ENCODE peak calls at places on chromosome 9, in seven cellular contexts. One of them, this sample, is unnamed.

GRCh38 chr9:133556354-133556753 is 21.9 kb downstream of the ADAMTSL2 start:
- DNase-seq in WTC11: no peak
- DNase-seq in stomach: no peak
- DNase-seq in ecto neural progenitor cell: no peak
- DNase-seq in HCT116: no peak
- DNase-seq in NCI-H345: no peak
- DNase-seq in naive thymus-derived CD4-positive, alpha-beta T cell: no peak
- DNase-seq in this sample: no peak

GRCh38 chr9:85740821-85741111 is 988 bp downstream of the AGTPBP1 start:
- DNase-seq in WTC11: no peak
- DNase-seq in stomach: no peak
- DNase-seq in ecto neural progenitor cell: no peak
- DNase-seq in HCT116: no peak
- DNase-seq in NCI-H345: no peak
- DNase-seq in naive thymus-derived CD4-positive, alpha-beta T cell: no peak
- DNase-seq in this sample: no peak

GRCh38 chr9:95087659-95088242 is 229.8 kb downstream of the FANCC start:
- DNase-seq in WTC11: no peak
- DNase-seq in stomach: peak
- DNase-seq in ecto neural progenitor cell: no peak
- DNase-seq in HCT116: no peak
- DNase-seq in NCI-H345: peak
- DNase-seq in naive thymus-derived CD4-positive, alpha-beta T cell: no peak
- DNase-seq in this sample: peak

GRCh38 chr9:34991833-34992375 is 2.4 kb downstream of the DNAJB5 start:
- DNase-seq in WTC11: peak
- DNase-seq in stomach: no peak
- DNase-seq in ecto neural progenitor cell: no peak
- DNase-seq in HCT116: peak
- DNase-seq in NCI-H345: peak
- DNase-seq in naive thymus-derived CD4-positive, alpha-beta T cell: no peak
- DNase-seq in this sample: peak

GRCh38 chr9:2859776-2860379 is 16.0 kb upstream of the PUM3 start:
- DNase-seq in WTC11: peak
- DNase-seq in stomach: peak
- DNase-seq in ecto neural progenitor cell: peak
- DNase-seq in HCT116: peak
- DNase-seq in NCI-H345: peak
- DNase-seq in naive thymus-derived CD4-positive, alpha-beta T cell: no peak
- DNase-seq in this sample: peak

GRCh38 chr9:86885232-86885631 is 62.1 kb downstream of the GAS1 start:
- DNase-seq in WTC11: peak
- DNase-seq in stomach: no peak
- DNase-seq in ecto neural progenitor cell: no peak
- DNase-seq in HCT116: no peak
- DNase-seq in NCI-H345: no peak
- DNase-seq in naive thymus-derived CD4-positive, alpha-beta T cell: no peak
- DNase-seq in this sample: no peak

GRCh38 chr9:16262467-16263261 is 607.8 kb downstream of the BNC2 start:
- DNase-seq in WTC11: no peak
- DNase-seq in stomach: no peak
- DNase-seq in ecto neural progenitor cell: no peak
- DNase-seq in HCT116: no peak
- DNase-seq in NCI-H345: peak
- DNase-seq in naive thymus-derived CD4-positive, alpha-beta T cell: no peak
- DNase-seq in this sample: peak

GRCh38 chr9:2093920-2094597 is 78.9 kb downstream of the SMARCA2 start:
- DNase-seq in WTC11: no peak
- DNase-seq in stomach: no peak
- DNase-seq in ecto neural progenitor cell: no peak
- DNase-seq in HCT116: no peak
- DNase-seq in NCI-H345: no peak
- DNase-seq in naive thymus-derived CD4-positive, alpha-beta T cell: no peak
- DNase-seq in this sample: peak

GRCh38 chr9:98186236-98186635 is 6.2 kb downstream of the CORO2A start:
- DNase-seq in WTC11: no peak
- DNase-seq in stomach: no peak
- DNase-seq in ecto neural progenitor cell: no peak
- DNase-seq in HCT116: no peak
- DNase-seq in NCI-H345: no peak
- DNase-seq in naive thymus-derived CD4-positive, alpha-beta T cell: no peak
- DNase-seq in this sample: no peak

GRCh38 chr9:128553695-128554094 is 1.3 kb downstream of the SPTAN1 start:
- DNase-seq in WTC11: no peak
- DNase-seq in stomach: no peak
- DNase-seq in ecto neural progenitor cell: no peak
- DNase-seq in HCT116: no peak
- DNase-seq in NCI-H345: no peak
- DNase-seq in naive thymus-derived CD4-positive, alpha-beta T cell: no peak
- DNase-seq in this sample: peak

GRCh38 chr9:114779352-114779845 is 26.4 kb downstream of the TNFSF15 start:
- DNase-seq in WTC11: no peak
- DNase-seq in stomach: peak
- DNase-seq in ecto neural progenitor cell: no peak
- DNase-seq in HCT116: peak
- DNase-seq in NCI-H345: peak
- DNase-seq in naive thymus-derived CD4-positive, alpha-beta T cell: no peak
- DNase-seq in this sample: peak

GRCh38 chr9:21542780-21543179 is 60.7 kb upstream of the IFNE start:
- DNase-seq in WTC11: no peak
- DNase-seq in stomach: no peak
- DNase-seq in ecto neural progenitor cell: no peak
- DNase-seq in HCT116: no peak
- DNase-seq in NCI-H345: no peak
- DNase-seq in naive thymus-derived CD4-positive, alpha-beta T cell: no peak
- DNase-seq in this sample: no peak

GRCh38 chr9:114559830-114560520 is 27.6 kb upstream of the ATP6V1G1 start:
- DNase-seq in WTC11: no peak
- DNase-seq in stomach: no peak
- DNase-seq in ecto neural progenitor cell: no peak
- DNase-seq in HCT116: no peak
- DNase-seq in NCI-H345: no peak
- DNase-seq in naive thymus-derived CD4-positive, alpha-beta T cell: no peak
- DNase-seq in this sample: no peak

GRCh38 chr9:34499101-34499500 is 23.7 kb downstream of the ENHO start:
- DNase-seq in WTC11: no peak
- DNase-seq in stomach: no peak
- DNase-seq in ecto neural progenitor cell: no peak
- DNase-seq in HCT116: no peak
- DNase-seq in NCI-H345: no peak
- DNase-seq in naive thymus-derived CD4-positive, alpha-beta T cell: no peak
- DNase-seq in this sample: no peak

GRCh38 chr9:127132921-127133647 is 10.6 kb upstream of the ANGPTL2 start:
- DNase-seq in WTC11: peak
- DNase-seq in stomach: peak
- DNase-seq in ecto neural progenitor cell: peak
- DNase-seq in HCT116: no peak
- DNase-seq in NCI-H345: peak
- DNase-seq in naive thymus-derived CD4-positive, alpha-beta T cell: no peak
- DNase-seq in this sample: peak

GRCh38 chr9:90070056-90070455 is 465.2 kb downstream of the GADD45G start:
- DNase-seq in WTC11: no peak
- DNase-seq in stomach: no peak
- DNase-seq in ecto neural progenitor cell: no peak
- DNase-seq in HCT116: no peak
- DNase-seq in NCI-H345: no peak
- DNase-seq in naive thymus-derived CD4-positive, alpha-beta T cell: no peak
- DNase-seq in this sample: no peak

GRCh38 chr9:87883274-87883673 is 597 bp downstream of the SPATA31E1 start:
- DNase-seq in WTC11: no peak
- DNase-seq in stomach: no peak
- DNase-seq in ecto neural progenitor cell: peak
- DNase-seq in HCT116: no peak
- DNase-seq in NCI-H345: no peak
- DNase-seq in naive thymus-derived CD4-positive, alpha-beta T cell: no peak
- DNase-seq in this sample: no peak

GRCh38 chr9:75451045-75451444 is 362.7 kb downstream of the OSTF1 start:
- DNase-seq in WTC11: no peak
- DNase-seq in stomach: no peak
- DNase-seq in ecto neural progenitor cell: no peak
- DNase-seq in HCT116: no peak
- DNase-seq in NCI-H345: no peak
- DNase-seq in naive thymus-derived CD4-positive, alpha-beta T cell: no peak
- DNase-seq in this sample: peak

GRCh38 chr9:121816449-121816817 is 165.0 kb downstream of the DAB2IP start:
- DNase-seq in WTC11: no peak
- DNase-seq in stomach: no peak
- DNase-seq in ecto neural progenitor cell: no peak
- DNase-seq in HCT116: no peak
- DNase-seq in NCI-H345: no peak
- DNase-seq in naive thymus-derived CD4-positive, alpha-beta T cell: no peak
- DNase-seq in this sample: no peak

GRCh38 chr9:99411479-99412100 is 189.5 kb downstream of the SEC61B start:
- DNase-seq in WTC11: no peak
- DNase-seq in stomach: no peak
- DNase-seq in ecto neural progenitor cell: no peak
- DNase-seq in HCT116: no peak
- DNase-seq in NCI-H345: no peak
- DNase-seq in naive thymus-derived CD4-positive, alpha-beta T cell: no peak
- DNase-seq in this sample: no peak

GRCh38 chr9:133868203-133868602 is 123.9 kb downstream of the VAV2 start:
- DNase-seq in WTC11: no peak
- DNase-seq in stomach: no peak
- DNase-seq in ecto neural progenitor cell: no peak
- DNase-seq in HCT116: no peak
- DNase-seq in NCI-H345: no peak
- DNase-seq in naive thymus-derived CD4-positive, alpha-beta T cell: no peak
- DNase-seq in this sample: no peak